ENCODE peak calls at places on chromosomes 5 and 9, in ten cellular contexts. One of them, this sample, is unnamed.

GRCh38 chr9:94245651-94246050 is 13.4 kb upstream of the ZNF169 start:
- DNase-seq in stimulated activated CD8-positive, alpha-beta memory T cell treated with anti-CD3 and anti-CD28 coated beads, Interleukin-12 subunit alpha, Interleukin-12 subunit beta, amount 100 ng/mL, for 1 hour: no peak
- DNase-seq in CD4-positive, alpha-beta memory T cell: no peak
- DNase-seq in WTC11: no peak
- DNase-seq in WERI-Rb-1: no peak
- DNase-seq in CD8-positive, alpha-beta memory T cell: no peak
- DNase-seq in NCI-H2029: no peak
- DNase-seq in HuH-7.5: no peak
- DNase-seq in left ventricle myocardium inferior: no peak
- DNase-seq in H54: no peak
- DNase-seq in this sample: no peak

GRCh38 chr9:122642226-122642625 is 15.2 kb downstream of the OR1B1 start:
- DNase-seq in CD8-positive, alpha-beta memory T cell: no peak
- DNase-seq in WERI-Rb-1: no peak
- DNase-seq in H54: peak
- DNase-seq in left ventricle myocardium inferior: no peak
- DNase-seq in HuH-7.5: no peak
- DNase-seq in WTC11: peak
- DNase-seq in stimulated activated CD8-positive, alpha-beta memory T cell treated with anti-CD3 and anti-CD28 coated beads, Interleukin-12 subunit alpha, Interleukin-12 subunit beta, amount 100 ng/mL, for 1 hour: no peak
- DNase-seq in NCI-H2029: no peak
- DNase-seq in CD4-positive, alpha-beta memory T cell: no peak
- DNase-seq in this sample: no peak

GRCh38 chr5:34576849-34577248 is 79.3 kb upstream of the RAI14 start:
- DNase-seq in H54: no peak
- DNase-seq in CD4-positive, alpha-beta memory T cell: no peak
- DNase-seq in stimulated activated CD8-positive, alpha-beta memory T cell treated with anti-CD3 and anti-CD28 coated beads, Interleukin-12 subunit alpha, Interleukin-12 subunit beta, amount 100 ng/mL, for 1 hour: no peak
- DNase-seq in WTC11: no peak
- DNase-seq in NCI-H2029: no peak
- DNase-seq in WERI-Rb-1: no peak
- DNase-seq in CD8-positive, alpha-beta memory T cell: no peak
- DNase-seq in left ventricle myocardium inferior: no peak
- DNase-seq in HuH-7.5: no peak
- DNase-seq in this sample: peak

GRCh38 chr9:98379572-98379971 is 124.1 kb upstream of the TBC1D2 start:
- DNase-seq in WTC11: no peak
- DNase-seq in H54: no peak
- DNase-seq in CD4-positive, alpha-beta memory T cell: no peak
- DNase-seq in HuH-7.5: no peak
- DNase-seq in NCI-H2029: no peak
- DNase-seq in WERI-Rb-1: no peak
- DNase-seq in left ventricle myocardium inferior: no peak
- DNase-seq in CD8-positive, alpha-beta memory T cell: no peak
- DNase-seq in stimulated activated CD8-positive, alpha-beta memory T cell treated with anti-CD3 and anti-CD28 coated beads, Interleukin-12 subunit alpha, Interleukin-12 subunit beta, amount 100 ng/mL, for 1 hour: no peak
- DNase-seq in this sample: no peak

GRCh38 chr5:141992349-141992963 is 20.4 kb downstream of the GNPDA1 start:
- DNase-seq in WTC11: peak
- DNase-seq in NCI-H2029: peak
- DNase-seq in CD4-positive, alpha-beta memory T cell: peak
- DNase-seq in CD8-positive, alpha-beta memory T cell: peak
- DNase-seq in HuH-7.5: peak
- DNase-seq in stimulated activated CD8-positive, alpha-beta memory T cell treated with anti-CD3 and anti-CD28 coated beads, Interleukin-12 subunit alpha, Interleukin-12 subunit beta, amount 100 ng/mL, for 1 hour: peak
- DNase-seq in H54: peak
- DNase-seq in WERI-Rb-1: peak
- DNase-seq in left ventricle myocardium inferior: peak
- DNase-seq in this sample: no peak

GRCh38 chr5:168066536-168067208 is 224.8 kb upstream of the WWC1 start:
- DNase-seq in left ventricle myocardium inferior: no peak
- DNase-seq in NCI-H2029: no peak
- DNase-seq in WERI-Rb-1: peak
- DNase-seq in CD4-positive, alpha-beta memory T cell: no peak
- DNase-seq in HuH-7.5: no peak
- DNase-seq in H54: no peak
- DNase-seq in stimulated activated CD8-positive, alpha-beta memory T cell treated with anti-CD3 and anti-CD28 coated beads, Interleukin-12 subunit alpha, Interleukin-12 subunit beta, amount 100 ng/mL, for 1 hour: no peak
- DNase-seq in WTC11: no peak
- DNase-seq in CD8-positive, alpha-beta memory T cell: no peak
- DNase-seq in this sample: no peak

GRCh38 chr5:37552770-37553719 is 173.9 kb downstream of the WDR70 start:
- DNase-seq in WERI-Rb-1: no peak
- DNase-seq in stimulated activated CD8-positive, alpha-beta memory T cell treated with anti-CD3 and anti-CD28 coated beads, Interleukin-12 subunit alpha, Interleukin-12 subunit beta, amount 100 ng/mL, for 1 hour: no peak
- DNase-seq in CD8-positive, alpha-beta memory T cell: no peak
- DNase-seq in HuH-7.5: peak
- DNase-seq in CD4-positive, alpha-beta memory T cell: no peak
- DNase-seq in WTC11: no peak
- DNase-seq in H54: no peak
- DNase-seq in NCI-H2029: no peak
- DNase-seq in left ventricle myocardium inferior: no peak
- DNase-seq in this sample: no peak

GRCh38 chr5:1834022-1834551 is 32.9 kb downstream of the NDUFS6 start:
- DNase-seq in stimulated activated CD8-positive, alpha-beta memory T cell treated with anti-CD3 and anti-CD28 coated beads, Interleukin-12 subunit alpha, Interleukin-12 subunit beta, amount 100 ng/mL, for 1 hour: no peak
- DNase-seq in CD8-positive, alpha-beta memory T cell: no peak
- DNase-seq in WERI-Rb-1: no peak
- DNase-seq in CD4-positive, alpha-beta memory T cell: no peak
- DNase-seq in WTC11: no peak
- DNase-seq in H54: no peak
- DNase-seq in left ventricle myocardium inferior: no peak
- DNase-seq in HuH-7.5: no peak
- DNase-seq in NCI-H2029: no peak
- DNase-seq in this sample: peak

GRCh38 chr5:56876325-56876724 is 33.1 kb upstream of the SETD9 start:
- DNase-seq in CD4-positive, alpha-beta memory T cell: no peak
- DNase-seq in stimulated activated CD8-positive, alpha-beta memory T cell treated with anti-CD3 and anti-CD28 coated beads, Interleukin-12 subunit alpha, Interleukin-12 subunit beta, amount 100 ng/mL, for 1 hour: no peak
- DNase-seq in left ventricle myocardium inferior: no peak
- DNase-seq in WTC11: no peak
- DNase-seq in H54: no peak
- DNase-seq in HuH-7.5: no peak
- DNase-seq in CD8-positive, alpha-beta memory T cell: no peak
- DNase-seq in NCI-H2029: no peak
- DNase-seq in WERI-Rb-1: no peak
- DNase-seq in this sample: no peak

GRCh38 chr9:27632254-27632653 is 59.0 kb upstream of the C9orf72 start:
- DNase-seq in HuH-7.5: no peak
- DNase-seq in H54: no peak
- DNase-seq in WTC11: no peak
- DNase-seq in NCI-H2029: no peak
- DNase-seq in WERI-Rb-1: no peak
- DNase-seq in CD8-positive, alpha-beta memory T cell: no peak
- DNase-seq in stimulated activated CD8-positive, alpha-beta memory T cell treated with anti-CD3 and anti-CD28 coated beads, Interleukin-12 subunit alpha, Interleukin-12 subunit beta, amount 100 ng/mL, for 1 hour: no peak
- DNase-seq in CD4-positive, alpha-beta memory T cell: no peak
- DNase-seq in left ventricle myocardium inferior: no peak
- DNase-seq in this sample: no peak

GRCh38 chr9:107809859-107810492 is 320.4 kb upstream of the KLF4 start:
- DNase-seq in CD4-positive, alpha-beta memory T cell: no peak
- DNase-seq in left ventricle myocardium inferior: no peak
- DNase-seq in HuH-7.5: no peak
- DNase-seq in NCI-H2029: no peak
- DNase-seq in CD8-positive, alpha-beta memory T cell: no peak
- DNase-seq in stimulated activated CD8-positive, alpha-beta memory T cell treated with anti-CD3 and anti-CD28 coated beads, Interleukin-12 subunit alpha, Interleukin-12 subunit beta, amount 100 ng/mL, for 1 hour: no peak
- DNase-seq in WTC11: no peak
- DNase-seq in WERI-Rb-1: no peak
- DNase-seq in H54: peak
- DNase-seq in this sample: no peak

GRCh38 chr9:104557179-104557634 is 11.8 kb upstream of the OR13C8 start:
- DNase-seq in CD8-positive, alpha-beta memory T cell: no peak
- DNase-seq in H54: no peak
- DNase-seq in left ventricle myocardium inferior: no peak
- DNase-seq in HuH-7.5: no peak
- DNase-seq in CD4-positive, alpha-beta memory T cell: no peak
- DNase-seq in WTC11: peak
- DNase-seq in WERI-Rb-1: no peak
- DNase-seq in stimulated activated CD8-positive, alpha-beta memory T cell treated with anti-CD3 and anti-CD28 coated beads, Interleukin-12 subunit alpha, Interleukin-12 subunit beta, amount 100 ng/mL, for 1 hour: no peak
- DNase-seq in NCI-H2029: no peak
- DNase-seq in this sample: no peak

GRCh38 chr5:429453-430188 is 13.4 kb upstream of the EXOC3 start:
- DNase-seq in NCI-H2029: no peak
- DNase-seq in H54: no peak
- DNase-seq in WTC11: no peak
- DNase-seq in left ventricle myocardium inferior: no peak
- DNase-seq in HuH-7.5: no peak
- DNase-seq in CD8-positive, alpha-beta memory T cell: no peak
- DNase-seq in stimulated activated CD8-positive, alpha-beta memory T cell treated with anti-CD3 and anti-CD28 coated beads, Interleukin-12 subunit alpha, Interleukin-12 subunit beta, amount 100 ng/mL, for 1 hour: no peak
- DNase-seq in WERI-Rb-1: peak
- DNase-seq in CD4-positive, alpha-beta memory T cell: no peak
- DNase-seq in this sample: peak

GRCh38 chr9:98056403-98057094 is at the start of gene NANS:
- DNase-seq in HuH-7.5: peak
- DNase-seq in NCI-H2029: peak
- DNase-seq in stimulated activated CD8-positive, alpha-beta memory T cell treated with anti-CD3 and anti-CD28 coated beads, Interleukin-12 subunit alpha, Interleukin-12 subunit beta, amount 100 ng/mL, for 1 hour: peak
- DNase-seq in H54: peak
- DNase-seq in left ventricle myocardium inferior: peak
- DNase-seq in CD8-positive, alpha-beta memory T cell: peak
- DNase-seq in WERI-Rb-1: peak
- DNase-seq in CD4-positive, alpha-beta memory T cell: peak
- DNase-seq in WTC11: peak
- DNase-seq in this sample: peak

This sample was measured in kidney.